ENCODE peak calls at places on chromosome 7, in four cellular contexts. One of them, this sample, is unnamed.

GRCh38 chr7:15546272-15546792 is 15.5 kb downstream of the AGMO start:
- DNase-seq in OCI-LY7: no peak
- DNase-seq in PC-3: no peak
- DNase-seq in brain microvascular endothelial cell: no peak
- DNase-seq in this sample: no peak

GRCh38 chr7:122299935-122300606 is 4.5 kb downstream of the FEZF1 start:
- DNase-seq in OCI-LY7: no peak
- DNase-seq in brain microvascular endothelial cell: no peak
- DNase-seq in PC-3: no peak
- DNase-seq in this sample: no peak

GRCh38 chr7:50405246-50405645 is 44.9 kb downstream of the FIGNL1 start:
- DNase-seq in PC-3: no peak
- DNase-seq in OCI-LY7: no peak
- DNase-seq in brain microvascular endothelial cell: no peak
- DNase-seq in this sample: no peak

GRCh38 chr7:36967387-36967786 is 243.1 kb upstream of the AOAH start:
- DNase-seq in OCI-LY7: peak
- DNase-seq in PC-3: peak
- DNase-seq in brain microvascular endothelial cell: peak
- DNase-seq in this sample: peak

GRCh38 chr7:43481905-43482678 is 100.8 kb upstream of the STK17A start:
- DNase-seq in PC-3: peak
- DNase-seq in brain microvascular endothelial cell: peak
- DNase-seq in OCI-LY7: no peak
- DNase-seq in this sample: no peak

GRCh38 chr7:38300175-38300574 is 26.7 kb upstream of the TARP start:
- DNase-seq in brain microvascular endothelial cell: no peak
- DNase-seq in PC-3: no peak
- DNase-seq in OCI-LY7: no peak
- DNase-seq in this sample: no peak

GRCh38 chr7:1536768-1537630 is 6.5 kb downstream of the MAFK start:
- DNase-seq in PC-3: peak
- DNase-seq in OCI-LY7: no peak
- DNase-seq in brain microvascular endothelial cell: peak
- DNase-seq in this sample: no peak

GRCh38 chr7:19958309-19958896 is 185.0 kb upstream of the TMEM196 start:
- DNase-seq in brain microvascular endothelial cell: peak
- DNase-seq in OCI-LY7: no peak
- DNase-seq in PC-3: peak
- DNase-seq in this sample: no peak

GRCh38 chr7:132368246-132368900 is 207.9 kb downstream of the PLXNA4 start:
- DNase-seq in OCI-LY7: no peak
- DNase-seq in PC-3: no peak
- DNase-seq in brain microvascular endothelial cell: no peak
- DNase-seq in this sample: no peak

GRCh38 chr7:80941206-80941758 is 22.4 kb upstream of the SEMA3C start:
- DNase-seq in OCI-LY7: no peak
- DNase-seq in brain microvascular endothelial cell: peak
- DNase-seq in PC-3: peak
- DNase-seq in this sample: no peak

GRCh38 chr7:100852048-100852872 is at the start of gene SLC12A9:
- DNase-seq in brain microvascular endothelial cell: peak
- DNase-seq in OCI-LY7: peak
- DNase-seq in PC-3: peak
- DNase-seq in this sample: peak

GRCh38 chr7:150852371-150852905 is at the start of gene AOC1:
- DNase-seq in brain microvascular endothelial cell: no peak
- DNase-seq in OCI-LY7: no peak
- DNase-seq in PC-3: no peak
- DNase-seq in this sample: no peak

GRCh38 chr7:4246536-4246935 is 435.6 kb upstream of the FOXK1 start:
- DNase-seq in PC-3: no peak
- DNase-seq in OCI-LY7: no peak
- DNase-seq in brain microvascular endothelial cell: no peak
- DNase-seq in this sample: no peak

GRCh38 chr7:139889186-139889871 is 60.3 kb downstream of the TBXAS1 start:
- DNase-seq in PC-3: peak
- DNase-seq in brain microvascular endothelial cell: no peak
- DNase-seq in OCI-LY7: no peak
- DNase-seq in this sample: no peak

GRCh38 chr7:90111-91063 is 102.0 kb upstream of the FAM20C start:
- DNase-seq in OCI-LY7: no peak
- DNase-seq in PC-3: peak
- DNase-seq in brain microvascular endothelial cell: no peak
- DNase-seq in this sample: no peak

GRCh38 chr7:18873674-18874341 is 243.6 kb downstream of the TWIST1 start:
- DNase-seq in OCI-LY7: no peak
- DNase-seq in brain microvascular endothelial cell: peak
- DNase-seq in PC-3: peak
- DNase-seq in this sample: no peak

GRCh38 chr7:521221-522070 is 1.8 kb upstream of the PDGFA start:
- DNase-seq in PC-3: peak
- DNase-seq in brain microvascular endothelial cell: peak
- DNase-seq in OCI-LY7: no peak
- DNase-seq in this sample: peak

GRCh38 chr7:64672414-64672813 is 6.5 kb downstream of the ZNF107 start:
- DNase-seq in brain microvascular endothelial cell: no peak
- DNase-seq in OCI-LY7: peak
- DNase-seq in PC-3: no peak
- DNase-seq in this sample: no peak

GRCh38 chr7:156475179-156475578 is 165.4 kb upstream of the RNF32 start:
- DNase-seq in OCI-LY7: no peak
- DNase-seq in PC-3: no peak
- DNase-seq in brain microvascular endothelial cell: no peak
- DNase-seq in this sample: no peak

GRCh38 chr7:37079420-37079819 is 355.1 kb upstream of the AOAH start:
- DNase-seq in PC-3: no peak
- DNase-seq in OCI-LY7: no peak
- DNase-seq in brain microvascular endothelial cell: no peak
- DNase-seq in this sample: no peak

GRCh38 chr7:139035588-139036353 is at the start of gene ZC3HAV1L:
- DNase-seq in brain microvascular endothelial cell: peak
- DNase-seq in OCI-LY7: no peak
- DNase-seq in PC-3: peak
- DNase-seq in this sample: peak

GRCh38 chr7:47428052-47428779 is 153.7 kb downstream of the TNS3 start:
- DNase-seq in brain microvascular endothelial cell: no peak
- DNase-seq in PC-3: no peak
- DNase-seq in OCI-LY7: no peak
- DNase-seq in this sample: no peak

GRCh38 chr7:111508387-111508786 is 53.9 kb downstream of the IMMP2L start:
- DNase-seq in OCI-LY7: no peak
- DNase-seq in PC-3: no peak
- DNase-seq in brain microvascular endothelial cell: no peak
- DNase-seq in this sample: no peak

GRCh38 chr7:105389090-105389650 is 449 bp upstream of the SRPK2 start:
- DNase-seq in OCI-LY7: peak
- DNase-seq in PC-3: peak
- DNase-seq in brain microvascular endothelial cell: peak
- DNase-seq in this sample: peak

GRCh38 chr7:99369767-99370353 is 4.7 kb upstream of the ARPC1B start:
- DNase-seq in OCI-LY7: no peak
- DNase-seq in brain microvascular endothelial cell: no peak
- DNase-seq in PC-3: no peak
- DNase-seq in this sample: no peak

GRCh38 chr7:99473315-99473596 is 566 bp downstream of the ZNF789 start:
- DNase-seq in brain microvascular endothelial cell: peak
- DNase-seq in PC-3: peak
- DNase-seq in OCI-LY7: peak
- DNase-seq in this sample: no peak

GRCh38 chr7:82851126-82851525 is 311.6 kb downstream of the PCLO start:
- DNase-seq in PC-3: no peak
- DNase-seq in brain microvascular endothelial cell: no peak
- DNase-seq in OCI-LY7: no peak
- DNase-seq in this sample: no peak

GRCh38 chr7:22698762-22699161 is 28.2 kb upstream of the IL6 start:
- DNase-seq in OCI-LY7: no peak
- DNase-seq in brain microvascular endothelial cell: no peak
- DNase-seq in PC-3: no peak
- DNase-seq in this sample: no peak

GRCh38 chr7:136923111-136923510 is 54.7 kb downstream of the CHRM2 start:
- DNase-seq in OCI-LY7: no peak
- DNase-seq in brain microvascular endothelial cell: peak
- DNase-seq in PC-3: peak
- DNase-seq in this sample: no peak

GRCh38 chr7:102832694-102833093 is 80.1 kb upstream of the LRRC17 start:
- DNase-seq in PC-3: no peak
- DNase-seq in OCI-LY7: no peak
- DNase-seq in brain microvascular endothelial cell: no peak
- DNase-seq in this sample: no peak

GRCh38 chr7:51059493-51059892 is 257.1 kb downstream of the COBL start:
- DNase-seq in PC-3: no peak
- DNase-seq in OCI-LY7: no peak
- DNase-seq in brain microvascular endothelial cell: no peak
- DNase-seq in this sample: no peak

GRCh38 chr7:497946-498655 is 21.5 kb downstream of the PDGFA start:
- DNase-seq in PC-3: no peak
- DNase-seq in OCI-LY7: no peak
- DNase-seq in brain microvascular endothelial cell: no peak
- DNase-seq in this sample: peak

GRCh38 chr7:103809229-103809994 is 180.0 kb downstream of the RELN start:
- DNase-seq in OCI-LY7: no peak
- DNase-seq in PC-3: no peak
- DNase-seq in brain microvascular endothelial cell: no peak
- DNase-seq in this sample: no peak

GRCh38 chr7:77760809-77761453 is 37.3 kb downstream of the TMEM60 start:
- DNase-seq in OCI-LY7: peak
- DNase-seq in brain microvascular endothelial cell: no peak
- DNase-seq in PC-3: no peak
- DNase-seq in this sample: no peak

GRCh38 chr7:94182066-94182465 is 177.9 kb upstream of the BET1 start:
- DNase-seq in brain microvascular endothelial cell: peak
- DNase-seq in OCI-LY7: no peak
- DNase-seq in PC-3: peak
- DNase-seq in this sample: no peak

GRCh38 chr7:138089080-138089901 is 13.0 kb downstream of the AKR1D1 start:
- DNase-seq in brain microvascular endothelial cell: peak
- DNase-seq in OCI-LY7: no peak
- DNase-seq in PC-3: peak
- DNase-seq in this sample: no peak

GRCh38 chr7:134999136-134999535 is 12.8 kb downstream of the AGBL3 start:
- DNase-seq in PC-3: no peak
- DNase-seq in OCI-LY7: no peak
- DNase-seq in brain microvascular endothelial cell: no peak
- DNase-seq in this sample: no peak

GRCh38 chr7:134995239-134996096 is 9.2 kb downstream of the AGBL3 start:
- DNase-seq in OCI-LY7: no peak
- DNase-seq in PC-3: no peak
- DNase-seq in brain microvascular endothelial cell: no peak
- DNase-seq in this sample: no peak

GRCh38 chr7:134997214-134997885 is 11.0 kb downstream of the AGBL3 start:
- DNase-seq in brain microvascular endothelial cell: no peak
- DNase-seq in OCI-LY7: no peak
- DNase-seq in PC-3: no peak
- DNase-seq in this sample: no peak

GRCh38 chr7:134993877-134994456 is 7.7 kb downstream of the AGBL3 start:
- DNase-seq in OCI-LY7: no peak
- DNase-seq in PC-3: no peak
- DNase-seq in brain microvascular endothelial cell: no peak
- DNase-seq in this sample: no peak

DNA sequence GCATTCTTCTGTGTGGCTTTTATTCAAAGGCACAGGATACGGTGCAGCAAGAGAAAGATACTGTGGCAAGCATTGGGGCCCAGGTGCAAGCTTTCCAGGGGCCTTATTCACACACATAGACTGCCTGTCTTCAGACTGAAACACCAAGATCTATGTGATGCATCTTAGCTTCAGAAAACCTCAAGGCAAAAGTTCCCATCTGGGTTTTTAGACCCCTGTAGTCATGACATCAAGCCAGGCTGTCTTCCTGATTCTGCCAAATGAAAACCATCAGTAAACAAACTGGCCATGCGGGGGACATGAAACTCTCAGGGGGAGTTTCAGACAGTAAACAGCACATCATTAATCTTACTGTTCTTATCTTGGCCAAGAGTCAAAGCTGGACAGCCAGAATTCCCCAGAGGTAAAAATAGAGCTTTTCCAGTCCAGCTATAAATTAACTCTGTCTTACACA is 9.8 kb downstream of the AGBL3 start:
- DNase-seq in PC-3: no peak
- DNase-seq in OCI-LY7: no peak
- DNase-seq in brain microvascular endothelial cell: no peak
- DNase-seq in this sample: no peak
- H3K27ac ChIP-seq in PC-3: no peak
- H3K27ac ChIP-seq in OCI-LY7: no peak
- H3K27ac ChIP-seq in brain microvascular endothelial cell: no peak
- H3K27ac ChIP-seq in this sample: no peak

GRCh38 chr7:123675092-123675473 is 19.4 kb downstream of the LMOD2 start:
- DNase-seq in OCI-LY7: no peak
- DNase-seq in brain microvascular endothelial cell: no peak
- DNase-seq in PC-3: no peak
- DNase-seq in this sample: no peak

GRCh38 chr7:123673137-123673732 is 17.6 kb downstream of the LMOD2 start:
- DNase-seq in OCI-LY7: no peak
- DNase-seq in brain microvascular endothelial cell: no peak
- DNase-seq in PC-3: no peak
- DNase-seq in this sample: no peak

GRCh38 chr7:123674399-123675091 is 18.9 kb downstream of the LMOD2 start:
- DNase-seq in PC-3: no peak
- DNase-seq in brain microvascular endothelial cell: no peak
- DNase-seq in OCI-LY7: no peak
- DNase-seq in this sample: no peak

GRCh38 chr7:123677316-123677715 is 21.6 kb downstream of the LMOD2 start:
- DNase-seq in OCI-LY7: no peak
- DNase-seq in brain microvascular endothelial cell: no peak
- DNase-seq in PC-3: no peak
- DNase-seq in this sample: no peak

GRCh38 chr7:123673752-123674398 is 18.2 kb downstream of the LMOD2 start:
- DNase-seq in brain microvascular endothelial cell: no peak
- DNase-seq in PC-3: no peak
- DNase-seq in OCI-LY7: no peak
- DNase-seq in this sample: no peak
- H3K27ac ChIP-seq in brain microvascular endothelial cell: no peak
- H3K27ac ChIP-seq in PC-3: no peak
- H3K27ac ChIP-seq in OCI-LY7: no peak
- H3K27ac ChIP-seq in this sample: no peak

DNA sequence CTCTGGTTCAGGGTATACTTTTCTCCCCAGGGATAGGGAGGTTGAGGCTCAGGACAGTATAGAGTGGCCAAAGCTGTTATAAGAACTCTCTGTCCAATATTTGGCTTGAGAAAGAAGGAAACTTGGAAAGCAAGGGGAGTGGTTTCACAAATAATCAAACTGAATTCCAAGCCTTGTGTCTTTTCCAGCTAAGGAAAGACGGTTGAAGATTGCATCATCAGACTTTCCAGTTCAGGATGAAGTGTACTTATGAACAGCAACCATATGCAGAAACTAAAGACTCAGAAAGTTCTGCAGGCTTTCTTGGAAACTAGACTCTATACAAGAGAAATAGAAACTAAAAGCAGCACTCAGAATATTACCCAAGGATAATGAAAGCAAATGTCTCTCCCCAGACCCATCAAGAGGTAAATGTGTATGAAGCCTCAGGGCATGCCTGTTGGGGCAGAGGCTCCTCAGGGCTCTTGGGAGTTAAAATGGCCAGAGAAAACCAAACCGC is 46.4 kb downstream of the RAMP3 start:
- DNase-seq in PC-3: no peak
- DNase-seq in brain microvascular endothelial cell: no peak
- DNase-seq in OCI-LY7: no peak
- DNase-seq in this sample: no peak
- H3K27ac ChIP-seq in PC-3: no peak
- H3K27ac ChIP-seq in brain microvascular endothelial cell: no peak
- H3K27ac ChIP-seq in OCI-LY7: no peak
- H3K27ac ChIP-seq in this sample: no peak

GRCh38 chr7:134866581-134866980 is 87.1 kb downstream of the CALD1 start:
- DNase-seq in brain microvascular endothelial cell: no peak
- DNase-seq in PC-3: no peak
- DNase-seq in OCI-LY7: no peak
- DNase-seq in this sample: no peak
- H3K27ac ChIP-seq in brain microvascular endothelial cell: peak
- H3K27ac ChIP-seq in PC-3: no peak
- H3K27ac ChIP-seq in OCI-LY7: no peak
- H3K27ac ChIP-seq in this sample: no peak